ENCODE peak calls at places on chromosome X, in nine cellular contexts. F, K, E, Z, J, G, Y, S and H are unnamed samples.

GRCh38 chrX:25295466-25295865 is 279.7 kb upstream of the ARX start:
- DNase-seq in K (no peak), F (no peak), Y (no peak), J (no peak), Z (no peak), E (no peak), G (no peak), S (no peak), H (no peak)

GRCh38 chrX:112931900-112932299 is 91.3 kb upstream of the AMOT start:
- DNase-seq in E (no peak), S (no peak), Z (no peak), F (no peak), J (no peak), K (no peak), Y (no peak), G (no peak), H (no peak)

GRCh38 chrX:31271615-31272471 is 200.0 kb upstream of the FTHL17 start:
- DNase-seq in S (no peak), F (no peak), Z (no peak), E (no peak), J (no peak), Y (no peak), G (no peak), K (no peak), H (no peak)

GRCh38 chrX:54798137-54798536 is at the start of gene ITIH6:
- DNase-seq in E (no peak), K (no peak), Z (no peak), J (no peak), S (no peak), Y (no peak), G (no peak), F (no peak), H (no peak)

GRCh38 chrX:110045988-110046387 is 43.1 kb downstream of the TMEM164 start:
- DNase-seq in F (no peak), Y (peak), S (no peak), E (no peak), G (no peak), Z (no peak), J (no peak), K (no peak), H (no peak)

GRCh38 chrX:104126856-104127255 is 14.5 kb downstream of the ZCCHC18 start:
- DNase-seq in E (no peak), K (no peak), G (no peak), F (no peak), S (no peak), Y (no peak), Z (no peak), J (no peak), H (no peak)

GRCh38 chrX:47648376-47648775 is 2.0 kb downstream of the ELK1 start:
- DNase-seq in K (no peak), Y (no peak), Z (no peak), J (no peak), F (no peak), S (no peak), E (no peak), G (no peak), H (no peak)

GRCh38 chrX:115563633-115564182 is 2.7 kb downstream of the PLS3 start:
- DNase-seq in F (no peak), Y (no peak), K (no peak), S (no peak), G (no peak), J (no peak), Z (no peak), E (no peak), H (no peak)

GRCh38 chrX:9988762-9989161 is 21.6 kb downstream of the CLDN34 start:
- DNase-seq in Z (peak), K (no peak), S (no peak), E (no peak), G (no peak), Y (no peak), J (no peak), F (no peak), H (no peak)

GRCh38 chrX:1462596-1463251 is 10.0 kb upstream of the ASMTL start:
- DNase-seq in Z (no peak), S (no peak), K (peak), Y (no peak), F (peak), G (peak), E (peak), J (no peak), H (no peak)

GRCh38 chrX:119549327-119550016 is 15.7 kb downstream of the STEEP1 start:
- DNase-seq in Y (no peak), K (no peak), F (no peak), E (no peak), J (no peak), S (peak), Z (no peak), G (no peak), H (no peak)

GRCh38 chrX:16474511-16474910 is 175.4 kb upstream of the S100G start:
- DNase-seq in G (no peak), Y (no peak), S (no peak), F (no peak), E (no peak), K (no peak), Z (no peak), J (no peak), H (no peak)

GRCh38 chrX:95427389-95427788 is 1257.3 kb upstream of the DIAPH2 start:
- DNase-seq in S (no peak), J (no peak), F (no peak), G (no peak), K (no peak), E (no peak), Y (no peak), Z (no peak), H (no peak)

GRCh38 chrX:38260231-38260630 is 39.6 kb upstream of the SRPX start:
- DNase-seq in Y (peak), K (no peak), F (no peak), G (no peak), J (peak), E (no peak), Z (peak), S (no peak), H (peak)

GRCh38 chrX:110341189-110342035 is 17.2 kb upstream of the RTL9 start:
- DNase-seq in G (no peak), Z (no peak), Y (no peak), K (no peak), F (no peak), J (no peak), S (no peak), E (no peak), H (no peak)

GRCh38 chrX:427812-428725 is 41.4 kb upstream of the PPP2R3B start:
- DNase-seq in Z (peak), F (peak), E (no peak), S (no peak), K (no peak), Y (peak), J (peak), G (no peak), H (no peak)

GRCh38 chrX:123562342-123563146 is 170.3 kb downstream of the THOC2 start:
- DNase-seq in E (no peak), K (no peak), F (no peak), G (no peak), Y (no peak), S (no peak), Z (no peak), J (no peak), H (no peak)

GRCh38 chrX:119008122-119008744 is 33.8 kb downstream of the LONRF3 start:
- DNase-seq in G (no peak), E (no peak), S (no peak), K (peak), Z (peak), F (no peak), J (peak), Y (peak), H (peak)

GRCh38 chrX:28586291-28586690 is 955 bp upstream of the IL1RAPL1 start:
- DNase-seq in F (peak), Z (no peak), K (no peak), G (no peak), E (no peak), S (no peak), Y (no peak), J (no peak), H (peak)

GRCh38 chrX:154751121-154751668 is 318 bp upstream of the GAB3 start:
- DNase-seq in Z (no peak), F (no peak), J (peak), Y (no peak), E (no peak), G (no peak), S (no peak), K (no peak), H (no peak)

GRCh38 chrX:55710701-55711100 is 6.8 kb upstream of the RRAGB start:
- DNase-seq in J (no peak), E (no peak), Z (no peak), S (no peak), K (no peak), F (no peak), Y (no peak), G (no peak), H (no peak)

GRCh38 chrX:32185160-32185559 is 1026.2 kb downstream of the DMD start:
- DNase-seq in J (no peak), F (no peak), Z (peak), G (no peak), E (no peak), K (no peak), Y (no peak), S (no peak), H (no peak)

GRCh38 chrX:53282313-53282712 is 929 bp upstream of the IQSEC2 start:
- DNase-seq in Z (no peak), J (no peak), G (no peak), K (no peak), Y (no peak), F (no peak), S (no peak), E (no peak), H (no peak)

GRCh38 chrX:118928126-118928525 is 46.3 kb upstream of the LONRF3 start:
- DNase-seq in S (no peak), J (no peak), Z (no peak), F (no peak), G (no peak), Y (no peak), K (no peak), E (no peak), H (no peak)

GRCh38 chrX:133921764-133922389 is 63.5 kb downstream of the GPC3 start:
- DNase-seq in J (peak), K (peak), Z (peak), G (no peak), E (no peak), S (no peak), F (no peak), Y (peak), H (peak)

GRCh38 chrX:15686818-15687685 is 22.4 kb upstream of the CLTRN start:
- DNase-seq in J (peak), E (no peak), Y (peak), S (peak), F (no peak), G (peak), Z (peak), K (peak), H (peak)

GRCh38 chrX:39841604-39842003 is 256.2 kb downstream of the BCOR start:
- DNase-seq in Z (peak), J (no peak), K (no peak), F (no peak), S (no peak), G (no peak), Y (no peak), E (no peak), H (no peak)

DNA sequence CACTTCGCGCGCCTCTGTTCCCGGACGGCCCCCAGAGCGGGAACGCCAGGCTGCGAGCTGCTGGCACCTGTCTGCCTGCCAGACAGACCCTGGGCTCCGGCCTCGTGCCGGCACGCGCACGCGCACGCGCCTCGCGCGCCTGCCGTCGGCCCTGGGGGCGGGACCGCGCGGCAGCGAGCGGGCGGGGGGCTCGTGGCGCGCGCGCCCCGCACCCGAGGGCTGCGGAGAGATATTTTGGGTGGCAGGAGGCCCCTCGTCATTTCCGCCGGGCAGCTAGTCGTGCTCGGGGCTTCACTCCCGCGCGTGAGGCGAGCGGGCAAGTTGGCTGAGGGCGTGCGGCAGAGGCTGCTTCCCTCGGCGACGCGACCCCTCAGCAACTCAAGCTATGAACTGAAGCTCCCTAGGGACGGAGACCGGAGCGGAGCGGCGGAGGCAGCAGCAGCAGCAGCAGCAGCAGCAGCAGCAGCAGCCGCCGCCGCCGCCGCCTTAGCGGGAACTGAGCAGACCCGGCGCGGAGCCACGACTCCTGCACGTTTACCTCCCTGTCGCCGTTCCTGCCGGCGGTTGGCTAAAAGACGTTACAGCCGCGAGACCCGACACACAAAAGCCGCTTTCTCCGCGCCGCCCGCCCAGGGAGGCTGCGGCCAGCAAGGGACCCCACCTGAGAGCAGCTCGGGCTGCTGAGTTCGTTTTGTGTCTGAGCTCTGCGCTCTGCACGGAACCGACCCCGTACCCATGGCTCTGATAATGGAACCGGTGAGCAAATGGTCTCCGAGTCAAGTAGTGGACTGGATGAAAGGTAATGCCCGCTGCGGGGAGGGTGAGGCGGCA is at the start of gene CNKSR2:
- DNase-seq in S (no peak), K (peak), E (no peak), Z (peak), F (peak), J (no peak), G (peak), Y (no peak), H (peak)
- TF ChIP-seq POLR2AphosphoS5 in S (no peak), K (no peak), E (no peak), Z (no peak), F (peak), J (no peak), G (no peak), Y (no peak), H (no peak)

DNA sequence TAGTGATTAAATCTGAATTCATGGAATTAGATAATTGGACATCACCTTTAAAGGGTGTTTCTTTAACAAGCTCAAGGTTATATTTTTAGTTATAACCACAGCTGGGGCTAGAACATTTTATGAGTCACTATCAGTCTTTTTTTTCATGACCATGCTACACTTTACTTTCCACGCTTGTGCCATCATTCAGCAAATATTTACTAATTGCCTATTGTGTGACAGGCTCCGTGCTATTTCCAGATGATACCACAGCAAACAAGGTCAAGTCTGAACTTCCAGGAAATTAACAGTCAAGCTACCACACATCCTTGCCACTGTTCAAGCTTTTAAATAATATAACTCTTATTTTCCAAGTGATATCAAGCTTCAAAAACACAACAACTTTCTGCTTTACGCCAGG is 16.5 kb downstream of the SPANXN3 start:
- DNase-seq in K (no peak), F (no peak), S (no peak), Y (no peak), Z (no peak), E (no peak), G (no peak), J (no peak), H (no peak)
- TF ChIP-seq EP300 in K (no peak), F (no peak), S (no peak), Y (no peak), Z (no peak), E (no peak), G (no peak), J (no peak), H (no peak)

GRCh38 chrX:40933132-40934078 is 151.8 kb upstream of the USP9X start:
- DNase-seq in E (no peak), F (no peak), S (peak), K (no peak), J (peak), Z (peak), Y (no peak), G (no peak), H (no peak)
- TF ChIP-seq CTCF in E (no peak), F (no peak), S (no peak), K (no peak), J (no peak), Z (no peak), Y (no peak), G (no peak), H (no peak)

DNA sequence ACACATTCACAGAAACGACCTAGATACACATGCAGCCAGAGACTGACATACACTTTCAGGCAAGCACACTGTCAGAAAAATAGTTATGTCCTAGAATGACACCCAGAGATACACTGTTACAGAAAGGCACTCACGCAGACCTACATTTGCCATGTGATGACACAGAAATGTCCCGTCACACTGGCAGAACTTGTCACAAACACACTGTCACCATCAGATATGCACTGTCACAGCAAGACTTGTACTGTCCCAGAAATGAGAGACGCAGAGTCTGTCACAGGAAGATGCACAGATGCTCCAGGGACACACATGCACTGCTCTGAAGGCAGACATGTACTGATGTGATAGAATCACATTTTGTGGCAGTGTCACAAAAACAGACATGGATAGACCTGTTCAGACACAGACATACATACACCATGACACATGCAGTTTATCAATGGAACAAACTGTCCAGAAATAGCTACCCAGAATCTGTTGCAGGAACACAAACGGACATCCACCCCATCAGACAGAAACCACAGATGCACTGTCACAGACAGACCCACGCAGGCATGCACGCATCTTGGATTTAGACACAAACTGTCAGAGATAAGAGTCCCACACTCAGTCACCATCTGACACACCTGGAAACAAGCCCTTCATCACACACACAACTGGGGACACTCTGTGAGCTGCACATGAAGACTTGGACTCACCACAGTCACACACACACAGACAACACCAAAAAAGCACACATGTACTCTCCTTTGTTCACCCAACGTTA is 1.3 kb upstream of the PIM2 start:
- DNase-seq in J (no peak), G (no peak), K (no peak), F (no peak), Z (no peak), Y (no peak), S (no peak), E (no peak), H (no peak)
- TF ChIP-seq POLR2AphosphoS5 in J (no peak), G (no peak), K (no peak), F (no peak), Z (no peak), Y (no peak), S (peak), E (no peak), H (no peak)

DNA sequence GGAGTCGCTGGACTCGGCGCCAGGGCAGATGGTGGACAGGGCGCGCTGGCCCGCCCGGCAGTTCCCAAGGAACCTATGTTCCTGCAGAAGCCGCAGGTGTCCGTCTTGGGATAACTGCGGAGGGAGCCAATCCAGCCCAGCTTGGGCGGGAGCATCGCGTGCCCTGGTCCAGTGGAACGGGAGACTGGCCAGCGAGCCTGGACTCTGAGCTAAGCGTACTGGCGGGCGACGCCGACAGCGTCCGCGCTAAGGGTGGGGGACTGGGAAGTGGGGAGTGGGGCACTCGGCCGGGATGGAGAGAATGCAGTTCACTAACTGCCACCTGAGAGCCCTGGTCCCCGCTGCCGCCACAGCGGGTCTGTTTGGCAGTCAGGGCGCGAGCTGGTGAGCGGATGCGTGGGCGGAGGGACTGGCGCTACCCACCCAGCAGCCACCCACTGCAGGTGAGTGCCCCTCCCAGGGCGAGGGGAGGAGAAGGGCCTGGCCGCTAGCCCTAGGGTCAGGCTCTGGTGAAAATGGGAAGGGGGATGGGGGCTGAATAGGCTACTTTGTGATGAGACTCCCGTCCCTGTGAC is 1.3 kb upstream of the MAMLD1 start:
- DNase-seq in S (no peak), E (no peak), J (no peak), Z (peak), Y (no peak), G (no peak), F (peak), K (no peak), H (no peak)
- TF ChIP-seq EP300 in S (no peak), E (no peak), J (no peak), Z (no peak), Y (no peak), G (no peak), F (no peak), K (no peak), H (no peak)

GRCh38 chrX:45781901-45782553 is 581.4 kb upstream of the DIPK2B start:
- DNase-seq in J (no peak), K (no peak), Z (no peak), Y (peak), S (no peak), F (no peak), E (no peak), G (no peak), H (no peak)
- TF ChIP-seq CTCF in J (peak), K (no peak), Z (peak), Y (peak), S (peak), F (no peak), E (peak), G (no peak), H (no peak)

GRCh38 chrX:50813843-50814661 is at the start of gene SHROOM4:
- DNase-seq in Y (peak), Z (peak), J (no peak), F (peak), K (peak), S (no peak), G (no peak), E (no peak), H (peak)
- TF ChIP-seq POLR2AphosphoS5 in Y (no peak), Z (no peak), J (no peak), F (peak), K (no peak), S (no peak), G (no peak), E (peak), H (no peak)

GRCh38 chrX:83588409-83588808 is 80.3 kb downstream of the POU3F4 start:
- DNase-seq in Y (no peak), Z (no peak), G (no peak), J (no peak), S (no peak), E (no peak), F (no peak), K (no peak), H (no peak)
- TF ChIP-seq EP300 in Y (no peak), Z (no peak), G (no peak), J (no peak), S (no peak), E (no peak), F (no peak), K (no peak), H (no peak)

GRCh38 chrX:44542567-44543325 is at the start of gene FUNDC1:
- DNase-seq in J (peak), K (peak), F (peak), G (peak), S (peak), E (peak), Z (peak), Y (peak), H (peak)
- TF ChIP-seq CTCF in J (peak), K (no peak), F (no peak), G (peak), S (peak), E (peak), Z (peak), Y (no peak), H (no peak)

GRCh38 chrX:101390664-101391525 is at the start of gene RPL36A:
- DNase-seq in S (peak), K (peak), G (peak), F (peak), J (peak), Z (peak), Y (peak), E (peak), H (peak)
- TF ChIP-seq POLR2AphosphoS5 in S (peak), K (peak), G (peak), F (peak), J (peak), Z (peak), Y (peak), E (peak), H (peak)